ENCODE peak calls at places on chromosome 17, in seven cellular contexts. One of them, this sample, is unnamed.

GRCh38 chr17:7184091-7184488 is 4.9 kb upstream of the ASGR1 start:
- DNase-seq in activated CD4-positive, alpha-beta T cell treated with anti-CD3 and anti-CD28 coated beads for 48 hours: no peak
- DNase-seq in HEK293T: no peak
- DNase-seq in adrenal gland: no peak
- DNase-seq in stimulated activated CD4-positive, alpha-beta T cell treated with anti-CD3 and anti-CD28 coated beads, TNF-alpha, amount 100 ng/mL, for 4 hours: no peak
- DNase-seq in EL: no peak
- DNase-seq in upper lobe of right lung: peak
- DNase-seq in this sample: no peak

GRCh38 chr17:78377858-78378224 is 608 bp upstream of the PGS1 start:
- DNase-seq in stimulated activated CD4-positive, alpha-beta T cell treated with anti-CD3 and anti-CD28 coated beads, TNF-alpha, amount 100 ng/mL, for 4 hours: no peak
- DNase-seq in adrenal gland: no peak
- DNase-seq in HEK293T: no peak
- DNase-seq in EL: no peak
- DNase-seq in activated CD4-positive, alpha-beta T cell treated with anti-CD3 and anti-CD28 coated beads for 48 hours: no peak
- DNase-seq in upper lobe of right lung: no peak
- DNase-seq in this sample: no peak

GRCh38 chr17:6639651-6640535 is 618 bp downstream of the KIAA0753 start:
- DNase-seq in EL: peak
- DNase-seq in adrenal gland: peak
- DNase-seq in activated CD4-positive, alpha-beta T cell treated with anti-CD3 and anti-CD28 coated beads for 48 hours: peak
- DNase-seq in stimulated activated CD4-positive, alpha-beta T cell treated with anti-CD3 and anti-CD28 coated beads, TNF-alpha, amount 100 ng/mL, for 4 hours: no peak
- DNase-seq in upper lobe of right lung: peak
- DNase-seq in HEK293T: peak
- DNase-seq in this sample: peak

GRCh38 chr17:2302740-2303277 is 776 bp downstream of the SMG6 start:
- DNase-seq in activated CD4-positive, alpha-beta T cell treated with anti-CD3 and anti-CD28 coated beads for 48 hours: no peak
- DNase-seq in adrenal gland: no peak
- DNase-seq in upper lobe of right lung: no peak
- DNase-seq in HEK293T: no peak
- DNase-seq in stimulated activated CD4-positive, alpha-beta T cell treated with anti-CD3 and anti-CD28 coated beads, TNF-alpha, amount 100 ng/mL, for 4 hours: no peak
- DNase-seq in EL: no peak
- DNase-seq in this sample: no peak

GRCh38 chr17:36592316-36592710 is 634 bp downstream of the DHRS11 start:
- DNase-seq in EL: peak
- DNase-seq in HEK293T: no peak
- DNase-seq in upper lobe of right lung: no peak
- DNase-seq in stimulated activated CD4-positive, alpha-beta T cell treated with anti-CD3 and anti-CD28 coated beads, TNF-alpha, amount 100 ng/mL, for 4 hours: no peak
- DNase-seq in activated CD4-positive, alpha-beta T cell treated with anti-CD3 and anti-CD28 coated beads for 48 hours: peak
- DNase-seq in adrenal gland: no peak
- DNase-seq in this sample: peak

GRCh38 chr17:82450357-82451106 is at the start of gene CYBC1:
- DNase-seq in EL: peak
- DNase-seq in adrenal gland: peak
- DNase-seq in upper lobe of right lung: peak
- DNase-seq in stimulated activated CD4-positive, alpha-beta T cell treated with anti-CD3 and anti-CD28 coated beads, TNF-alpha, amount 100 ng/mL, for 4 hours: peak
- DNase-seq in activated CD4-positive, alpha-beta T cell treated with anti-CD3 and anti-CD28 coated beads for 48 hours: peak
- DNase-seq in HEK293T: peak
- DNase-seq in this sample: peak

GRCh38 chr17:45380046-45380765 is 52.5 kb downstream of the ARHGAP27 start:
- DNase-seq in adrenal gland: no peak
- DNase-seq in activated CD4-positive, alpha-beta T cell treated with anti-CD3 and anti-CD28 coated beads for 48 hours: no peak
- DNase-seq in stimulated activated CD4-positive, alpha-beta T cell treated with anti-CD3 and anti-CD28 coated beads, TNF-alpha, amount 100 ng/mL, for 4 hours: no peak
- DNase-seq in HEK293T: no peak
- DNase-seq in upper lobe of right lung: no peak
- DNase-seq in EL: no peak
- DNase-seq in this sample: no peak

GRCh38 chr17:4195306-4195705 is 52.3 kb downstream of the CYB5D2 start:
- DNase-seq in upper lobe of right lung: no peak
- DNase-seq in activated CD4-positive, alpha-beta T cell treated with anti-CD3 and anti-CD28 coated beads for 48 hours: no peak
- DNase-seq in stimulated activated CD4-positive, alpha-beta T cell treated with anti-CD3 and anti-CD28 coated beads, TNF-alpha, amount 100 ng/mL, for 4 hours: no peak
- DNase-seq in HEK293T: no peak
- DNase-seq in EL: peak
- DNase-seq in adrenal gland: peak
- DNase-seq in this sample: no peak

GRCh38 chr17:40602445-40603443 is 37.5 kb upstream of the CCR7 start:
- DNase-seq in HEK293T: no peak
- DNase-seq in activated CD4-positive, alpha-beta T cell treated with anti-CD3 and anti-CD28 coated beads for 48 hours: peak
- DNase-seq in upper lobe of right lung: no peak
- DNase-seq in adrenal gland: no peak
- DNase-seq in EL: no peak
- DNase-seq in stimulated activated CD4-positive, alpha-beta T cell treated with anti-CD3 and anti-CD28 coated beads, TNF-alpha, amount 100 ng/mL, for 4 hours: no peak
- DNase-seq in this sample: no peak

GRCh38 chr17:52604105-52604504 is 445.6 kb upstream of the CA10 start:
- DNase-seq in upper lobe of right lung: no peak
- DNase-seq in EL: no peak
- DNase-seq in stimulated activated CD4-positive, alpha-beta T cell treated with anti-CD3 and anti-CD28 coated beads, TNF-alpha, amount 100 ng/mL, for 4 hours: no peak
- DNase-seq in HEK293T: no peak
- DNase-seq in adrenal gland: no peak
- DNase-seq in activated CD4-positive, alpha-beta T cell treated with anti-CD3 and anti-CD28 coated beads for 48 hours: no peak
- DNase-seq in this sample: no peak

GRCh38 chr17:81002409-81003361 is 11.0 kb downstream of the CHMP6 start:
- DNase-seq in HEK293T: no peak
- DNase-seq in activated CD4-positive, alpha-beta T cell treated with anti-CD3 and anti-CD28 coated beads for 48 hours: no peak
- DNase-seq in stimulated activated CD4-positive, alpha-beta T cell treated with anti-CD3 and anti-CD28 coated beads, TNF-alpha, amount 100 ng/mL, for 4 hours: no peak
- DNase-seq in EL: peak
- DNase-seq in adrenal gland: peak
- DNase-seq in upper lobe of right lung: peak
- DNase-seq in this sample: peak

GRCh38 chr17:57557793-57558681 is 187.1 kb downstream of the CCDC182 start:
- DNase-seq in stimulated activated CD4-positive, alpha-beta T cell treated with anti-CD3 and anti-CD28 coated beads, TNF-alpha, amount 100 ng/mL, for 4 hours: no peak
- DNase-seq in EL: peak
- DNase-seq in activated CD4-positive, alpha-beta T cell treated with anti-CD3 and anti-CD28 coated beads for 48 hours: no peak
- DNase-seq in HEK293T: no peak
- DNase-seq in upper lobe of right lung: no peak
- DNase-seq in adrenal gland: no peak
- DNase-seq in this sample: no peak

GRCh38 chr17:2789700-2790099 is 6.5 kb upstream of the RAP1GAP2 start:
- DNase-seq in stimulated activated CD4-positive, alpha-beta T cell treated with anti-CD3 and anti-CD28 coated beads, TNF-alpha, amount 100 ng/mL, for 4 hours: no peak
- DNase-seq in adrenal gland: no peak
- DNase-seq in EL: no peak
- DNase-seq in HEK293T: no peak
- DNase-seq in upper lobe of right lung: no peak
- DNase-seq in activated CD4-positive, alpha-beta T cell treated with anti-CD3 and anti-CD28 coated beads for 48 hours: no peak
- DNase-seq in this sample: no peak

GRCh38 chr17:81586096-81586495 is 33.9 kb upstream of the FAAP100 start:
- DNase-seq in HEK293T: no peak
- DNase-seq in adrenal gland: no peak
- DNase-seq in EL: no peak
- DNase-seq in stimulated activated CD4-positive, alpha-beta T cell treated with anti-CD3 and anti-CD28 coated beads, TNF-alpha, amount 100 ng/mL, for 4 hours: no peak
- DNase-seq in upper lobe of right lung: no peak
- DNase-seq in activated CD4-positive, alpha-beta T cell treated with anti-CD3 and anti-CD28 coated beads for 48 hours: no peak
- DNase-seq in this sample: no peak

GRCh38 chr17:49557204-49558024 is 18.3 kb upstream of the NXPH3 start:
- DNase-seq in EL: peak
- DNase-seq in stimulated activated CD4-positive, alpha-beta T cell treated with anti-CD3 and anti-CD28 coated beads, TNF-alpha, amount 100 ng/mL, for 4 hours: no peak
- DNase-seq in adrenal gland: no peak
- DNase-seq in upper lobe of right lung: no peak
- DNase-seq in HEK293T: peak
- DNase-seq in activated CD4-positive, alpha-beta T cell treated with anti-CD3 and anti-CD28 coated beads for 48 hours: peak
- DNase-seq in this sample: peak

GRCh38 chr17:54046570-54046969 is 223.8 kb downstream of the KIF2B start:
- DNase-seq in activated CD4-positive, alpha-beta T cell treated with anti-CD3 and anti-CD28 coated beads for 48 hours: no peak
- DNase-seq in stimulated activated CD4-positive, alpha-beta T cell treated with anti-CD3 and anti-CD28 coated beads, TNF-alpha, amount 100 ng/mL, for 4 hours: no peak
- DNase-seq in upper lobe of right lung: no peak
- DNase-seq in HEK293T: no peak
- DNase-seq in adrenal gland: no peak
- DNase-seq in EL: no peak
- DNase-seq in this sample: no peak

GRCh38 chr17:80833952-80834895 is 157.4 kb upstream of the CHMP6 start:
- DNase-seq in adrenal gland: peak
- DNase-seq in EL: peak
- DNase-seq in HEK293T: no peak
- DNase-seq in upper lobe of right lung: peak
- DNase-seq in stimulated activated CD4-positive, alpha-beta T cell treated with anti-CD3 and anti-CD28 coated beads, TNF-alpha, amount 100 ng/mL, for 4 hours: no peak
- DNase-seq in activated CD4-positive, alpha-beta T cell treated with anti-CD3 and anti-CD28 coated beads for 48 hours: no peak
- DNase-seq in this sample: no peak

GRCh38 chr17:17940451-17940911 is 31.7 kb downstream of the TOM1L2 start:
- DNase-seq in HEK293T: no peak
- DNase-seq in upper lobe of right lung: no peak
- DNase-seq in stimulated activated CD4-positive, alpha-beta T cell treated with anti-CD3 and anti-CD28 coated beads, TNF-alpha, amount 100 ng/mL, for 4 hours: no peak
- DNase-seq in EL: peak
- DNase-seq in activated CD4-positive, alpha-beta T cell treated with anti-CD3 and anti-CD28 coated beads for 48 hours: no peak
- DNase-seq in adrenal gland: no peak
- DNase-seq in this sample: no peak

GRCh38 chr17:9095390-9095789 is 74.1 kb downstream of the NTN1 start:
- DNase-seq in upper lobe of right lung: no peak
- DNase-seq in stimulated activated CD4-positive, alpha-beta T cell treated with anti-CD3 and anti-CD28 coated beads, TNF-alpha, amount 100 ng/mL, for 4 hours: no peak
- DNase-seq in EL: no peak
- DNase-seq in activated CD4-positive, alpha-beta T cell treated with anti-CD3 and anti-CD28 coated beads for 48 hours: no peak
- DNase-seq in adrenal gland: no peak
- DNase-seq in HEK293T: no peak
- DNase-seq in this sample: no peak

GRCh38 chr17:58402679-58403078 is 14.7 kb downstream of the RNF43 start:
- DNase-seq in adrenal gland: no peak
- DNase-seq in upper lobe of right lung: no peak
- DNase-seq in HEK293T: no peak
- DNase-seq in activated CD4-positive, alpha-beta T cell treated with anti-CD3 and anti-CD28 coated beads for 48 hours: no peak
- DNase-seq in stimulated activated CD4-positive, alpha-beta T cell treated with anti-CD3 and anti-CD28 coated beads, TNF-alpha, amount 100 ng/mL, for 4 hours: no peak
- DNase-seq in EL: peak
- DNase-seq in this sample: no peak

GRCh38 chr17:4739122-4740024 is at the start of the genes CXCL16 and ZMYND15:
- DNase-seq in HEK293T: peak
- DNase-seq in stimulated activated CD4-positive, alpha-beta T cell treated with anti-CD3 and anti-CD28 coated beads, TNF-alpha, amount 100 ng/mL, for 4 hours: peak
- DNase-seq in adrenal gland: peak
- DNase-seq in EL: peak
- DNase-seq in activated CD4-positive, alpha-beta T cell treated with anti-CD3 and anti-CD28 coated beads for 48 hours: peak
- DNase-seq in upper lobe of right lung: peak
- DNase-seq in this sample: peak

GRCh38 chr17:59746849-59747445 is 39.5 kb downstream of the VMP1 start:
- DNase-seq in stimulated activated CD4-positive, alpha-beta T cell treated with anti-CD3 and anti-CD28 coated beads, TNF-alpha, amount 100 ng/mL, for 4 hours: no peak
- DNase-seq in activated CD4-positive, alpha-beta T cell treated with anti-CD3 and anti-CD28 coated beads for 48 hours: no peak
- DNase-seq in adrenal gland: no peak
- DNase-seq in HEK293T: peak
- DNase-seq in upper lobe of right lung: no peak
- DNase-seq in EL: peak
- DNase-seq in this sample: peak

GRCh38 chr17:70808596-70808995 is 639.3 kb downstream of the KCNJ2 start:
- DNase-seq in activated CD4-positive, alpha-beta T cell treated with anti-CD3 and anti-CD28 coated beads for 48 hours: no peak
- DNase-seq in EL: no peak
- DNase-seq in upper lobe of right lung: no peak
- DNase-seq in stimulated activated CD4-positive, alpha-beta T cell treated with anti-CD3 and anti-CD28 coated beads, TNF-alpha, amount 100 ng/mL, for 4 hours: no peak
- DNase-seq in adrenal gland: no peak
- DNase-seq in HEK293T: peak
- DNase-seq in this sample: peak

GRCh38 chr17:17304521-17304985 is 1.4 kb downstream of the NT5M start:
- DNase-seq in HEK293T: no peak
- DNase-seq in adrenal gland: no peak
- DNase-seq in activated CD4-positive, alpha-beta T cell treated with anti-CD3 and anti-CD28 coated beads for 48 hours: peak
- DNase-seq in EL: no peak
- DNase-seq in stimulated activated CD4-positive, alpha-beta T cell treated with anti-CD3 and anti-CD28 coated beads, TNF-alpha, amount 100 ng/mL, for 4 hours: no peak
- DNase-seq in upper lobe of right lung: no peak
- DNase-seq in this sample: no peak

GRCh38 chr17:46266656-46267544 is 28.0 kb upstream of the LRRC37A start:
- DNase-seq in activated CD4-positive, alpha-beta T cell treated with anti-CD3 and anti-CD28 coated beads for 48 hours: peak
- DNase-seq in HEK293T: peak
- DNase-seq in upper lobe of right lung: peak
- DNase-seq in adrenal gland: peak
- DNase-seq in EL: peak
- DNase-seq in stimulated activated CD4-positive, alpha-beta T cell treated with anti-CD3 and anti-CD28 coated beads, TNF-alpha, amount 100 ng/mL, for 4 hours: peak
- DNase-seq in this sample: peak

GRCh38 chr17:343211-343610 is 9.4 kb downstream of the RPH3AL start:
- DNase-seq in stimulated activated CD4-positive, alpha-beta T cell treated with anti-CD3 and anti-CD28 coated beads, TNF-alpha, amount 100 ng/mL, for 4 hours: no peak
- DNase-seq in activated CD4-positive, alpha-beta T cell treated with anti-CD3 and anti-CD28 coated beads for 48 hours: no peak
- DNase-seq in upper lobe of right lung: peak
- DNase-seq in EL: no peak
- DNase-seq in adrenal gland: no peak
- DNase-seq in HEK293T: no peak
- DNase-seq in this sample: no peak

GRCh38 chr17:17205368-17206148 is 575 bp downstream of the PLD6 start:
- DNase-seq in stimulated activated CD4-positive, alpha-beta T cell treated with anti-CD3 and anti-CD28 coated beads, TNF-alpha, amount 100 ng/mL, for 4 hours: peak
- DNase-seq in upper lobe of right lung: peak
- DNase-seq in activated CD4-positive, alpha-beta T cell treated with anti-CD3 and anti-CD28 coated beads for 48 hours: peak
- DNase-seq in HEK293T: peak
- DNase-seq in EL: peak
- DNase-seq in adrenal gland: peak
- DNase-seq in this sample: no peak

GRCh38 chr17:74394275-74394950 is 27.1 kb downstream of the GPR142 start:
- DNase-seq in stimulated activated CD4-positive, alpha-beta T cell treated with anti-CD3 and anti-CD28 coated beads, TNF-alpha, amount 100 ng/mL, for 4 hours: no peak
- DNase-seq in upper lobe of right lung: no peak
- DNase-seq in activated CD4-positive, alpha-beta T cell treated with anti-CD3 and anti-CD28 coated beads for 48 hours: no peak
- DNase-seq in adrenal gland: no peak
- DNase-seq in EL: no peak
- DNase-seq in HEK293T: no peak
- DNase-seq in this sample: no peak

GRCh38 chr17:9899280-9900018 is 5.6 kb downstream of the RCVRN start:
- DNase-seq in activated CD4-positive, alpha-beta T cell treated with anti-CD3 and anti-CD28 coated beads for 48 hours: no peak
- DNase-seq in adrenal gland: no peak
- DNase-seq in EL: no peak
- DNase-seq in stimulated activated CD4-positive, alpha-beta T cell treated with anti-CD3 and anti-CD28 coated beads, TNF-alpha, amount 100 ng/mL, for 4 hours: no peak
- DNase-seq in upper lobe of right lung: no peak
- DNase-seq in HEK293T: no peak
- DNase-seq in this sample: no peak

GRCh38 chr17:49776864-49777263 is 11.6 kb upstream of the KAT7 start:
- DNase-seq in activated CD4-positive, alpha-beta T cell treated with anti-CD3 and anti-CD28 coated beads for 48 hours: no peak
- DNase-seq in upper lobe of right lung: no peak
- DNase-seq in HEK293T: no peak
- DNase-seq in adrenal gland: no peak
- DNase-seq in stimulated activated CD4-positive, alpha-beta T cell treated with anti-CD3 and anti-CD28 coated beads, TNF-alpha, amount 100 ng/mL, for 4 hours: no peak
- DNase-seq in EL: no peak
- DNase-seq in this sample: no peak

GRCh38 chr17:43601280-43602050 is 55.3 kb upstream of the ETV4 start:
- DNase-seq in HEK293T: no peak
- DNase-seq in adrenal gland: no peak
- DNase-seq in upper lobe of right lung: no peak
- DNase-seq in stimulated activated CD4-positive, alpha-beta T cell treated with anti-CD3 and anti-CD28 coated beads, TNF-alpha, amount 100 ng/mL, for 4 hours: no peak
- DNase-seq in activated CD4-positive, alpha-beta T cell treated with anti-CD3 and anti-CD28 coated beads for 48 hours: no peak
- DNase-seq in EL: no peak
- DNase-seq in this sample: no peak

GRCh38 chr17:21445091-21445650 is 69.0 kb downstream of the KCNJ12 start:
- DNase-seq in HEK293T: no peak
- DNase-seq in stimulated activated CD4-positive, alpha-beta T cell treated with anti-CD3 and anti-CD28 coated beads, TNF-alpha, amount 100 ng/mL, for 4 hours: no peak
- DNase-seq in activated CD4-positive, alpha-beta T cell treated with anti-CD3 and anti-CD28 coated beads for 48 hours: no peak
- DNase-seq in upper lobe of right lung: no peak
- DNase-seq in adrenal gland: no peak
- DNase-seq in EL: no peak
- DNase-seq in this sample: no peak

GRCh38 chr17:66429680-66430079 is 127.3 kb downstream of the PRKCA start:
- DNase-seq in activated CD4-positive, alpha-beta T cell treated with anti-CD3 and anti-CD28 coated beads for 48 hours: no peak
- DNase-seq in adrenal gland: no peak
- DNase-seq in stimulated activated CD4-positive, alpha-beta T cell treated with anti-CD3 and anti-CD28 coated beads, TNF-alpha, amount 100 ng/mL, for 4 hours: no peak
- DNase-seq in EL: no peak
- DNase-seq in HEK293T: no peak
- DNase-seq in upper lobe of right lung: no peak
- DNase-seq in this sample: no peak

GRCh38 chr17:77718669-77718961 is 239.9 kb upstream of the TNRC6C start:
- DNase-seq in activated CD4-positive, alpha-beta T cell treated with anti-CD3 and anti-CD28 coated beads for 48 hours: no peak
- DNase-seq in adrenal gland: no peak
- DNase-seq in HEK293T: no peak
- DNase-seq in EL: no peak
- DNase-seq in stimulated activated CD4-positive, alpha-beta T cell treated with anti-CD3 and anti-CD28 coated beads, TNF-alpha, amount 100 ng/mL, for 4 hours: no peak
- DNase-seq in upper lobe of right lung: no peak
- DNase-seq in this sample: no peak

GRCh38 chr17:47776330-47777197 is 43.5 kb downstream of the TBX21 start:
- DNase-seq in adrenal gland: no peak
- DNase-seq in stimulated activated CD4-positive, alpha-beta T cell treated with anti-CD3 and anti-CD28 coated beads, TNF-alpha, amount 100 ng/mL, for 4 hours: peak
- DNase-seq in activated CD4-positive, alpha-beta T cell treated with anti-CD3 and anti-CD28 coated beads for 48 hours: peak
- DNase-seq in HEK293T: peak
- DNase-seq in EL: peak
- DNase-seq in upper lobe of right lung: no peak
- DNase-seq in this sample: peak

GRCh38 chr17:41959336-41960095 is 7.1 kb upstream of the CNP start:
- DNase-seq in EL: peak
- DNase-seq in adrenal gland: peak
- DNase-seq in stimulated activated CD4-positive, alpha-beta T cell treated with anti-CD3 and anti-CD28 coated beads, TNF-alpha, amount 100 ng/mL, for 4 hours: no peak
- DNase-seq in upper lobe of right lung: no peak
- DNase-seq in HEK293T: peak
- DNase-seq in activated CD4-positive, alpha-beta T cell treated with anti-CD3 and anti-CD28 coated beads for 48 hours: no peak
- DNase-seq in this sample: peak

GRCh38 chr17:80884811-80885210 is 106.8 kb upstream of the CHMP6 start:
- DNase-seq in activated CD4-positive, alpha-beta T cell treated with anti-CD3 and anti-CD28 coated beads for 48 hours: no peak
- DNase-seq in stimulated activated CD4-positive, alpha-beta T cell treated with anti-CD3 and anti-CD28 coated beads, TNF-alpha, amount 100 ng/mL, for 4 hours: no peak
- DNase-seq in HEK293T: no peak
- DNase-seq in upper lobe of right lung: no peak
- DNase-seq in EL: no peak
- DNase-seq in adrenal gland: no peak
- DNase-seq in this sample: no peak

GRCh38 chr17:78111012-78111726 is 17.4 kb downstream of the TMC6 start:
- DNase-seq in activated CD4-positive, alpha-beta T cell treated with anti-CD3 and anti-CD28 coated beads for 48 hours: no peak
- DNase-seq in HEK293T: no peak
- DNase-seq in adrenal gland: peak
- DNase-seq in upper lobe of right lung: no peak
- DNase-seq in stimulated activated CD4-positive, alpha-beta T cell treated with anti-CD3 and anti-CD28 coated beads, TNF-alpha, amount 100 ng/mL, for 4 hours: no peak
- DNase-seq in EL: no peak
- DNase-seq in this sample: peak

This sample was measured in D341Med.